ENCODE peak calls at places on chromosomes 16 and 17, in five cellular contexts. R is pancreas; I is caudate nucleus; J is activated CD4-positive, alpha-beta T cell treated with anti-CD3 and anti-CD28 coated beads for 24 hours; C is uterus. T is an unnamed sample.

GRCh38 chr17:35930211-35931065 is at the start of gene RDM1:
- DNase-seq in R (peak), I (peak), J (peak), C (peak), T (no peak)

GRCh38 chr17:66753126-66753920 is 81.6 kb upstream of the CACNG5 start:
- DNase-seq in R (no peak), I (no peak), J (no peak), C (no peak), T (no peak)

GRCh38 chr16:51057102-51057793 is 93.8 kb downstream of the SALL1 start:
- DNase-seq in R (no peak), I (no peak), J (no peak), C (no peak), T (no peak)

GRCh38 chr16:1076801-1077576 is 4.4 kb downstream of the SSTR5 start:
- DNase-seq in R (no peak), I (no peak), J (no peak), C (no peak), T (no peak)

GRCh38 chr17:60887607-60888028 is 210.0 kb downstream of the BCAS3 start:
- DNase-seq in R (no peak), I (no peak), J (no peak), C (no peak), T (no peak)

GRCh38 chr17:80632046-80632581 is 87.5 kb downstream of the RPTOR start:
- DNase-seq in R (no peak), I (no peak), J (no peak), C (no peak), T (no peak)

GRCh38 chr17:42521036-42521435 is 15.0 kb upstream of the NAGLU start:
- DNase-seq in R (no peak), I (no peak), J (no peak), C (no peak), T (no peak)

GRCh38 chr16:75219838-75220237 is 1.1 kb downstream of the CTRB1 start:
- DNase-seq in R (no peak), I (no peak), J (peak), C (no peak), T (no peak)

GRCh38 chr16:77584205-77584859 is 138.0 kb upstream of the NUDT7 start:
- DNase-seq in R (peak), I (peak), J (peak), C (peak), T (no peak)

GRCh38 chr17:77741109-77741508 is 217.4 kb upstream of the TNRC6C start:
- DNase-seq in R (no peak), I (no peak), J (no peak), C (no peak), T (no peak)

GRCh38 chr17:67546578-67547527 is 169.8 kb downstream of the PITPNC1 start:
- DNase-seq in R (peak), I (no peak), J (no peak), C (peak), T (no peak)

GRCh38 chr17:52678211-52678610 is 519.7 kb upstream of the CA10 start:
- DNase-seq in R (no peak), I (no peak), J (no peak), C (no peak), T (no peak)

GRCh38 chr17:79861371-79862216 is 22.4 kb upstream of the CBX4 start:
- DNase-seq in R (no peak), I (no peak), J (no peak), C (no peak), T (no peak)

GRCh38 chr17:5719976-5720375 is 135.7 kb upstream of the NLRP1 start:
- DNase-seq in R (no peak), I (no peak), J (no peak), C (no peak), T (no peak)

GRCh38 chr17:8485491-8485890 is 49.8 kb downstream of the NDEL1 start:
- DNase-seq in R (no peak), I (no peak), J (no peak), C (no peak), T (no peak)

GRCh38 chr17:72472116-72472515 is 351.3 kb downstream of the SOX9 start:
- DNase-seq in R (no peak), I (no peak), J (no peak), C (no peak), T (no peak)

GRCh38 chr17:80884811-80885210 is 106.8 kb upstream of the CHMP6 start:
- DNase-seq in R (no peak), I (no peak), J (no peak), C (no peak), T (no peak)

GRCh38 chr16:31083981-31084380 is 4.8 kb downstream of the PRSS53 start:
- DNase-seq in R (no peak), I (no peak), J (no peak), C (no peak), T (no peak)

GRCh38 chr17:34637548-34638525 is 58.5 kb downstream of the TMEM132E start:
- DNase-seq in R (peak), I (peak), J (peak), C (peak), T (peak)

GRCh38 chr17:39261286-39261685 is 35.5 kb upstream of the STAC2 start:
- DNase-seq in R (no peak), I (no peak), J (peak), C (no peak), T (no peak)

GRCh38 chr17:57949649-57950048 is 5.6 kb downstream of the CUEDC1 start:
- DNase-seq in R (no peak), I (no peak), J (no peak), C (no peak), T (no peak)

GRCh38 chr16:59688006-59688405 is 953.9 kb upstream of the GOT2 start:
- DNase-seq in R (no peak), I (no peak), J (no peak), C (no peak), T (no peak)

GRCh38 chr17:330993-331701 is 21.5 kb downstream of the RPH3AL start:
- DNase-seq in R (no peak), I (no peak), J (no peak), C (peak), T (no peak)

GRCh38 chr17:56908061-56908542 is 5.7 kb downstream of the TRIM25 start:
- DNase-seq in R (no peak), I (no peak), J (no peak), C (no peak), T (no peak)

GRCh38 chr16:24736758-24737157 is 7.3 kb downstream of the TNRC6A start:
- DNase-seq in R (no peak), I (no peak), J (no peak), C (no peak), T (no peak)

GRCh38 chr17:12328204-12328603 is 307.5 kb downstream of the MAP2K4 start:
- DNase-seq in R (no peak), I (no peak), J (no peak), C (no peak), T (no peak)

GRCh38 chr17:80274317-80274716 is 13.7 kb downstream of the RNF213 start:
- DNase-seq in R (no peak), I (no peak), J (no peak), C (no peak), T (no peak)

T was measured in non-pigmented ciliary epithelial cell.